ENCODE peak calls at places on chromosome 4, in four cellular contexts. J is thoracic aorta, Y is fibroblast of mammary gland, H is WERI-Rb-1. V is an unnamed sample.
A peak's percentile ranks its signal among the peaks of the same experiment; 100 is the strongest.

GRCh38 chr4:136343340-136343739 is 1189.0 kb downstream of the PCDH18 start:
- DNase-seq in H (no peak), Y (no peak), J (no peak), V (no peak)

GRCh38 chr4:102438873-102439614 is 62.1 kb upstream of the NFKB1 start:
- DNase-seq in H (no peak), Y (peak; percentile 97), J (no peak), V (no peak)

GRCh38 chr4:127759228-127759820 is 22.8 kb upstream of the HSPA4L start:
- DNase-seq in J (no peak), H (no peak), Y (no peak), V (no peak)

GRCh38 chr4:8702020-8702495 is 109.5 kb downstream of the CPZ start:
- DNase-seq in H (no peak), Y (no peak), J (no peak), V (no peak)

GRCh38 chr4:176274441-176274840 is 5.4 kb upstream of the ASB5 start:
- DNase-seq in H (no peak), J (no peak), Y (peak; percentile 84), V (no peak)

GRCh38 chr4:185700048-185700447 is 111.9 kb downstream of the SORBS2 start:
- DNase-seq in Y (peak; percentile 19), H (no peak), J (no peak), V (peak; percentile 75)

GRCh38 chr4:76208005-76208765 is 5.4 kb downstream of the SCARB2 start:
- DNase-seq in Y (peak; percentile 93), H (peak; percentile 42), J (peak; percentile 41), V (peak; percentile 68)

GRCh38 chr4:72112514-72113156 is 80.8 kb downstream of the NPFFR2 start:
- DNase-seq in H (no peak), Y (peak; percentile 91), J (no peak), V (no peak)

GRCh38 chr4:122798101-122798500 is 28.5 kb upstream of the FGF2 start:
- DNase-seq in Y (peak; percentile 94), J (no peak), H (peak; percentile 71), V (peak; percentile 62)

GRCh38 chr4:18214656-18215055 is 193.1 kb upstream of the LCORL start:
- DNase-seq in H (no peak), J (no peak), Y (no peak), V (no peak)

GRCh38 chr4:116066711-116067245 is 953.4 kb upstream of the NDST4 start:
- DNase-seq in H (no peak), Y (no peak), J (no peak), V (no peak)

GRCh38 chr4:152847376-152847775 is 67.6 kb downstream of the ARFIP1 start:
- DNase-seq in J (no peak), Y (no peak), H (no peak), V (no peak)

GRCh38 chr4:76449824-76450223 is 14.8 kb downstream of the SHROOM3 start:
- DNase-seq in Y (no peak), H (no peak), J (no peak), V (no peak)

GRCh38 chr4:148054275-148054674 is 322.4 kb downstream of the ARHGAP10 start:
- DNase-seq in H (peak; percentile 92), Y (no peak), J (no peak), V (no peak)

GRCh38 chr4:110412354-110412753 is 63.6 kb upstream of the ENPEP start:
- DNase-seq in Y (no peak), J (no peak), H (no peak), V (no peak)

GRCh38 chr4:71404049-71404448 is 65.2 kb downstream of the SLC4A4 start:
- DNase-seq in Y (no peak), H (no peak), J (no peak), V (no peak)

GRCh38 chr4:153094435-153094834 is 109.8 kb upstream of the TRIM2 start:
- DNase-seq in J (no peak), H (no peak), Y (no peak), V (no peak)

GRCh38 chr4:110484029-110484428 is 8.1 kb downstream of the ENPEP start:
- DNase-seq in Y (no peak), H (no peak), J (no peak), V (no peak)

GRCh38 chr4:48343531-48343930 is 2.2 kb downstream of the SLAIN2 start:
- DNase-seq in J (no peak), Y (peak; percentile 38), H (no peak), V (no peak)

GRCh38 chr4:129561886-129562285 is 465.9 kb downstream of the C4orf33 start:
- DNase-seq in Y (peak; percentile 43), H (no peak), J (no peak), V (no peak)

GRCh38 chr4:43253511-43253910 is 361.0 kb downstream of the GRXCR1 start:
- DNase-seq in J (no peak), Y (no peak), H (peak; percentile 35), V (no peak)

GRCh38 chr4:28369504-28369903 is 1508.9 kb downstream of the STIM2 start:
- DNase-seq in Y (peak; percentile 56), J (no peak), H (no peak), V (no peak)

GRCh38 chr4:25523405-25523804 is 132.2 kb upstream of the SLC34A2 start:
- DNase-seq in J (no peak), Y (peak; percentile 44), H (no peak), V (no peak)

GRCh38 chr4:140004580-140005314 is 149.2 kb downstream of the MAML3 start:
- DNase-seq in J (no peak), H (peak; percentile 57), Y (peak; percentile 56), V (no peak)

GRCh38 chr4:142840516-142841123 is 5.5 kb downstream of the INPP4B start:
- DNase-seq in H (no peak), J (no peak), Y (peak; percentile 70), V (no peak)

GRCh38 chr4:38567448-38567847 is 96.6 kb upstream of the KLF3 start:
- DNase-seq in J (no peak), Y (no peak), H (no peak), V (no peak)

GRCh38 chr4:139142980-139143379 is 34.0 kb downstream of the ELF2 start:
- DNase-seq in J (no peak), Y (no peak), H (no peak), V (no peak)

GRCh38 chr4:53545942-53546581 is 45.2 kb downstream of the LNX1 start:
- DNase-seq in H (no peak), J (no peak), Y (peak; percentile 40), V (no peak)

GRCh38 chr4:107736924-107737448 is 17.0 kb upstream of the PAPSS1 start:
- DNase-seq in J (no peak), H (peak; percentile 78), Y (peak; percentile 68), V (no peak)

GRCh38 chr4:74845834-74846233 is 51.5 kb upstream of the BTC start:
- DNase-seq in J (no peak), Y (no peak), H (no peak), V (no peak)

GRCh38 chr4:155679343-155679742 is 12.7 kb downstream of the GUCY1A1 start:
- DNase-seq in H (no peak), Y (peak; percentile 55), J (no peak), V (no peak)

GRCh38 chr4:95077864-95078263 is 320.1 kb downstream of the BMPR1B start:
- DNase-seq in J (no peak), H (no peak), Y (peak; percentile 34), V (no peak)

GRCh38 chr4:87054900-87055299 is 120.1 kb downstream of the AFF1 start:
- DNase-seq in H (no peak), Y (no peak), J (no peak), V (no peak)

GRCh38 chr4:185426960-185427688 is 1.4 kb upstream of the UFSP2 start:
- DNase-seq in Y (no peak), H (no peak), J (no peak), V (no peak)

GRCh38 chr4:27178066-27178465 is 317.4 kb downstream of the STIM2 start:
- DNase-seq in J (no peak), Y (peak; percentile 33), H (no peak), V (no peak)

GRCh38 chr4:87037921-87038320 is 103.1 kb downstream of the AFF1 start:
- DNase-seq in J (no peak), Y (no peak), H (no peak), V (no peak)

GRCh38 chr4:8045909-8046308 is 106.2 kb upstream of the AFAP1 start:
- DNase-seq in J (no peak), H (no peak), Y (no peak), V (no peak)

GRCh38 chr4:11426716-11427115 is 2.0 kb downstream of the HS3ST1 start:
- DNase-seq in J (no peak), H (no peak), Y (no peak), V (no peak)

GRCh38 chr4:634599-634985 is 9.2 kb downstream of the PDE6B start:
- DNase-seq in Y (no peak), H (no peak), J (no peak), V (no peak)

DNA sequence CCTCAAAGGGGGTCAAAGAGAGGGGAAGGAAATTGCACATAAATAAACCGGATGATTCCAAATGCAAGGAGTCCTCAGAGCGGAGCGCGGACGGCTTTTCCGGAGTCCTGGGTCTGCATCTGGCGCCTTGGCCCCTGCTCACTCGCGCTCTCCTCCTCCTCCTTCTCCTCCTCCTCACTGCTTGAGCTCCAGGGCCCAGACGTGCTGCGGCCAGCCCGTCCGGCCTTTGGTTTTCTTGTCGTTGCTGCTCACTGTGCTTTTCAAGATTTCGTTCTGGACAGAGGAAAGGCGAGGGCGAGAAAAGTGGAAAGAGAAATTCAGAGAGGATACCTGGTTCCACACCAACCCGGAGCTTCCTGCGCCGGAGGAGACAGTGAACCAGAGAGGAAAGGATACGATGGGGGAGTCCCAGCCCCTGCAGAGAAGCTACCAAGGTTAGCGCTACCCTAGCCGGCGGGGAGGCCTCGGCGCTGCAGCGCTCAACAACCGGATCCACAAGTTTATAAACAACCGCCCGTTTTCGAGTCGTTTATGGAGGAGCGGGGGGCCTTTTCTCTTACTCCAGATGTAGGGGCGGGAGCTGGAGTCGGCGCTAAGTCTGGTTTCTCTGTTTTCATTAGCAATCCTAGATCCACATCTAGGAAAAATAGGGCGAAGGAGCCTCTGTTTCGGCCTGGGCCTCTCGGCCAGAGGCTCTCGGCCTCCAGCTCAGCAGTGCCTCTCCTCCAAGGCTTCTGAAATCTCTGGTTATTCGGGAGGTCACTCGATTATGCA is 2.7 kb downstream of the HAND2 start:
- DNase-seq in J (no peak), H (no peak), Y (peak; percentile 62), V (no peak)
- H3K4me3 ChIP-seq in J (peak overlapping the region; percentile 76), H (no peak overlapping the region), Y (peak overlapping the region; percentile 92), V (peak overlapping the region; percentile 93)

DNA sequence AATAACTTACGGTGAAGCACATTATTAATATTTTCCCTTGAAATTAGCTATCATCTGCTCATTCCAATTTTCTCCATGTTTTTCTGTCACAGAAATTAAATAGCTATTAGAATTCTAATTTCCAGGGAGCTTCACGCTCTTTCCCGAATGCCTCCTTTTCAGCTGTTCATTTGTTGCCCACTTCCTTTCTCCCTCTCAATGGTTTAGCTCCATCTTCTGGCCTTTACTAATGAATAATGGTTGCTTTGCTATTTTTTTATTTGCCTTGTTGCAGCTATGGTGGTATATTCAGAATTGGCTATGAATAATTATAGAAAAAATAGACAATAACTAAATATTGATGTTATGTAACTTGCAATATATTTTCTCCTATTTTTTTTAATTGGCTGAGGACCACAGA is 70.5 kb downstream of the GRIA2 start:
- DNase-seq in Y (peak; percentile 10), H (no peak), J (no peak), V (no peak)
- TF ChIP-seq CTCF in Y (peak; percentile 12), H (peak; percentile 15), J (no peak), V (peak; percentile 19)

GRCh38 chr4:121711263-121712000 is 14.7 kb upstream of the ANXA5 start:
- DNase-seq in J (peak; percentile 79), H (peak; percentile 68), Y (peak; percentile 95), V (peak; percentile 50)
- H3K4me3 ChIP-seq in J (peak overlapping the region; percentile 68), H (peak overlapping the region; percentile 37), Y (peak overlapping the region; percentile 31), V (peak overlapping the region; percentile 27)

GRCh38 chr4:181998588-181998987 is 244.6 kb upstream of the TENM3 start:
- DNase-seq in H (no peak), Y (no peak), J (no peak), V (no peak)
- TF ChIP-seq CTCF in H (no peak), Y (peak; percentile 26), J (no peak), V (no peak)

GRCh38 chr4:46425775-46426400 is 36.0 kb upstream of the GABRA2 start:
- DNase-seq in H (no peak), J (no peak), Y (peak; percentile 75), V (no peak)
- H3K4me3 ChIP-seq in H (no peak overlapping the region), J (no peak overlapping the region), Y (no peak overlapping the region), V (no peak overlapping the region)